ENCODE peak calls at places on chromosomes 11 and 22, in five cellular contexts. One of them, this sample, is unnamed.

GRCh38 chr11:120017582-120017981 is 120.3 kb downstream of the TRIM29 start:
- DNase-seq in H1: no peak
- DNase-seq in tibial nerve: no peak
- DNase-seq in A549: no peak
- DNase-seq in transverse colon: no peak
- DNase-seq in this sample: no peak

GRCh38 chr11:45021692-45022130 is 71.0 kb upstream of the TP53I11 start:
- DNase-seq in A549: no peak
- DNase-seq in tibial nerve: peak
- DNase-seq in H1: no peak
- DNase-seq in transverse colon: peak
- DNase-seq in this sample: peak

GRCh38 chr11:518463-519202 is 11.6 kb upstream of the RNH1 start:
- DNase-seq in transverse colon: peak
- DNase-seq in H1: peak
- DNase-seq in A549: peak
- DNase-seq in tibial nerve: peak
- DNase-seq in this sample: peak

GRCh38 chr11:27723685-27724084 is 23.4 kb upstream of the BDNF start:
- DNase-seq in H1: no peak
- DNase-seq in tibial nerve: no peak
- DNase-seq in A549: no peak
- DNase-seq in transverse colon: no peak
- DNase-seq in this sample: no peak

GRCh38 chr11:19445771-19446170 is 205.0 kb upstream of the E2F8 start:
- DNase-seq in transverse colon: no peak
- DNase-seq in tibial nerve: no peak
- DNase-seq in A549: no peak
- DNase-seq in H1: no peak
- DNase-seq in this sample: no peak

GRCh38 chr11:488579-488978 is 18.5 kb downstream of the RNH1 start:
- DNase-seq in tibial nerve: no peak
- DNase-seq in H1: no peak
- DNase-seq in transverse colon: no peak
- DNase-seq in A549: no peak
- DNase-seq in this sample: no peak

GRCh38 chr22:23218867-23219251 is 38.5 kb downstream of the BCR start:
- DNase-seq in tibial nerve: no peak
- DNase-seq in H1: no peak
- DNase-seq in transverse colon: peak
- DNase-seq in A549: no peak
- DNase-seq in this sample: no peak

GRCh38 chr22:26585104-26585790 is 4.7 kb downstream of the TPST2 start:
- DNase-seq in H1: no peak
- DNase-seq in tibial nerve: no peak
- DNase-seq in A549: no peak
- DNase-seq in transverse colon: no peak
- DNase-seq in this sample: peak

GRCh38 chr11:125100136-125100535 is 11.3 kb downstream of the TMEM218 start:
- DNase-seq in A549: no peak
- DNase-seq in tibial nerve: no peak
- DNase-seq in transverse colon: no peak
- DNase-seq in H1: no peak
- DNase-seq in this sample: no peak

GRCh38 chr11:124930799-124931198 is 5.0 kb downstream of the HEPACAM start:
- DNase-seq in tibial nerve: no peak
- DNase-seq in transverse colon: no peak
- DNase-seq in A549: no peak
- DNase-seq in H1: no peak
- DNase-seq in this sample: no peak

GRCh38 chr11:115659061-115659963 is 155.1 kb upstream of the CADM1 start:
- DNase-seq in A549: no peak
- DNase-seq in tibial nerve: no peak
- DNase-seq in transverse colon: no peak
- DNase-seq in H1: no peak
- DNase-seq in this sample: peak

GRCh38 chr22:36411589-36412258 is 24.0 kb upstream of the MYH9 start:
- DNase-seq in transverse colon: peak
- DNase-seq in tibial nerve: no peak
- DNase-seq in H1: no peak
- DNase-seq in A549: no peak
- DNase-seq in this sample: no peak

GRCh38 chr11:125890447-125891100 is 3.1 kb downstream of the HYLS1 start:
- DNase-seq in H1: no peak
- DNase-seq in transverse colon: no peak
- DNase-seq in tibial nerve: no peak
- DNase-seq in A549: no peak
- DNase-seq in this sample: no peak

GRCh38 chr22:24440270-24440717 is 12.9 kb downstream of the ADORA2A start:
- DNase-seq in transverse colon: no peak
- DNase-seq in A549: no peak
- DNase-seq in H1: no peak
- DNase-seq in tibial nerve: no peak
- DNase-seq in this sample: no peak
- H3K27ac ChIP-seq in transverse colon: no peak
- H3K27ac ChIP-seq in A549: no peak
- H3K27ac ChIP-seq in H1: no peak
- H3K27ac ChIP-seq in tibial nerve: no peak
- H3K27ac ChIP-seq in this sample: no peak

DNA sequence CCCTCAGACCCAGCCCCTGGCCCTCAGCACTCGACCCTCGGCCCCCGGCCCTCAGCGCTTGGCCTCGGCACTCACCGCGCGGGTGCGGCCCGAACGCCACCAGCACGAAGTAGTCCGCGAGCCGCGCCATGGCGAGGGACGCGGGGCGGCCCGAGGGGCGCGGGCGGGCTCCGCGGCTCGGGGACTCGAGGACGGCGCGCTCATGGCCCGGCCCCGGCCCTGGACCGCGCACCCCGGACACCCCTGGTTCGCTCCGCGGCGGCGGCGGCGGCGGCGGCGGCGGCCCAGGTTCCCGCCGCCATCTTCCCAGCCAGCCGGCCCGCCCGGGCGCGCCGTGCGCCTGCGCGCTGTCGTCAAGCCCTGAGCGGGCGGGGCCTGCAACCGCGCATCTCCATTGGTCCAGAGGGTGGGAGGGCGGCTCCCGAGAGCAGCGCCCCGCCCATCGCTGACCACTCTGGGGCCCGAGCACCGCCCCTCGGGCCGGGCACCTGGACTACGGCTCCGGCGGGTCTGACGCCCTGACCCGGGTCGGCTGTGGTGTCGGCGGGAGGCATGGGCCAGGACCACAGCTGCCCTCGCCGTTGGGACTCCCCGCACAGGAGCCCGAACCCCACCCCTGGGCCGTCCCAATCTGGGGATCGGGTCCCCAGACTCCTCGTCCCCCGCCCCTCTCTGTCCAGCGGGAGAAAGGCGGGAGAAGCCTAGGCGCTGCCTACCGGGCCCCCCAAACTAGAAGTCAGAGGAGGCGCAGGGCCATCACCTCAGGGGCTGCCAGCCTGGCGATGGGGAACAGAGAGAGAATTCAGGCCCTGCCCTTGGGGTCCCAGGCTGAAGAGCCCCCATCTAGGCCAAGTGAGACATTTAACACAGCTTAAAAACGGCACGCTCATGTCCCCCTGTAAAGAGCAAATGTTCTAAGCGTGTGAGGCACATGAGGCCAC is at the start of gene SBF1:
- DNase-seq in A549: peak
- DNase-seq in H1: no peak
- DNase-seq in transverse colon: peak
- DNase-seq in tibial nerve: peak
- DNase-seq in this sample: peak
- TF ChIP-seq EP300 in A549: no peak
- TF ChIP-seq EP300 in H1: no peak
- TF ChIP-seq EP300 in transverse colon: no peak
- TF ChIP-seq EP300 in tibial nerve: peak
- TF ChIP-seq EP300 in this sample: no peak

GRCh38 chr22:48894064-48894671 is 933.5 kb downstream of the BRD1 start:
- DNase-seq in H1: no peak
- DNase-seq in tibial nerve: no peak
- DNase-seq in A549: peak
- DNase-seq in transverse colon: no peak
- DNase-seq in this sample: peak
- TF ChIP-seq CTCF in H1: peak
- TF ChIP-seq CTCF in tibial nerve: no peak
- TF ChIP-seq CTCF in A549: no peak
- TF ChIP-seq CTCF in transverse colon: no peak
- TF ChIP-seq CTCF in this sample: no peak

DNA sequence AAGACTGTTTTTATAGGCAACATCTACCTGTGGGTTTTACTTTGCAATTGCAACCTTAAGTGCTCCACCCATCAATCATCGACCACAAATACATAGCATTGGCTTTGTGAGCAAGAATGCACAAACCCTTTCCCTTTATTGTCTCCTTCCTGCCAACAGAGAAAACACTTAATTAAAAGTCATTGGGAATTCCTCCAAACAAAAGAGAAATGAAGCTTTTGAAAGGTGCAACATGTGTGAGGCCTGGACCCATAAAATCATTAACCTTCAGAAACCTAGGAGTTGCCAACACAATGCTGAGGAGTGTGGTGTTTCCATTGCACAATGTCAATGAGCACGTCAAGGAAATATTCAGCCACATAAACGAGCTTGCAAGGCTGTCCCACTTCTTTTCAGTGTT is 223.2 kb downstream of the BLID start:
- DNase-seq in H1: no peak
- DNase-seq in tibial nerve: no peak
- DNase-seq in A549: no peak
- DNase-seq in transverse colon: no peak
- DNase-seq in this sample: no peak
- H3K27ac ChIP-seq in H1: no peak
- H3K27ac ChIP-seq in tibial nerve: no peak
- H3K27ac ChIP-seq in A549: no peak
- H3K27ac ChIP-seq in transverse colon: no peak
- H3K27ac ChIP-seq in this sample: no peak

DNA sequence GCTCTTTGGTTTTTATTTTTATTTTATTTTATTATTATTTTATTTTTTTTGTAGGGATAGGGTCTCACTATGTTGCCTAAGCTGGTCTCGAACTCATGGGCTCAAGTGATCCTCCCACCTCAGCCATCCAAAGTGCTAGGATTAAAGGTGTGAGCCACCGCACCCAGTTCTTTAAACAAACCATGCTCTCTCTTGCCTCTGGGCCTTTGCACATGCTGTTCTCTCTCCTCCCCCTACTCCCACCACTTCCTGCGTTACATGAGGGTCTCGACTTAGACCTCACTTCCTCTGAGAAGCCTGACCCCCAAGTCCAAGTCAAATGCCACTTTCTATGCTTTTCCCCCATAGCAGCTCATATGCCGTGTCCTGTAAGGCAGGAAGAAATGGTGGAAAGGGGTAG is 15.2 kb upstream of the TCF20 start:
- DNase-seq in tibial nerve: no peak
- DNase-seq in H1: no peak
- DNase-seq in transverse colon: no peak
- DNase-seq in A549: no peak
- DNase-seq in this sample: no peak
- TF ChIP-seq EP300 in tibial nerve: no peak
- TF ChIP-seq EP300 in H1: no peak
- TF ChIP-seq EP300 in transverse colon: no peak
- TF ChIP-seq EP300 in A549: no peak
- TF ChIP-seq EP300 in this sample: no peak

GRCh38 chr11:72707032-72707431 is 32.8 kb upstream of the PDE2A start:
- DNase-seq in A549: no peak
- DNase-seq in transverse colon: no peak
- DNase-seq in H1: no peak
- DNase-seq in tibial nerve: no peak
- DNase-seq in this sample: no peak
- TF ChIP-seq CTCF in A549: no peak
- TF ChIP-seq CTCF in transverse colon: no peak
- TF ChIP-seq CTCF in H1: no peak
- TF ChIP-seq CTCF in tibial nerve: no peak
- TF ChIP-seq CTCF in this sample: no peak

DNA sequence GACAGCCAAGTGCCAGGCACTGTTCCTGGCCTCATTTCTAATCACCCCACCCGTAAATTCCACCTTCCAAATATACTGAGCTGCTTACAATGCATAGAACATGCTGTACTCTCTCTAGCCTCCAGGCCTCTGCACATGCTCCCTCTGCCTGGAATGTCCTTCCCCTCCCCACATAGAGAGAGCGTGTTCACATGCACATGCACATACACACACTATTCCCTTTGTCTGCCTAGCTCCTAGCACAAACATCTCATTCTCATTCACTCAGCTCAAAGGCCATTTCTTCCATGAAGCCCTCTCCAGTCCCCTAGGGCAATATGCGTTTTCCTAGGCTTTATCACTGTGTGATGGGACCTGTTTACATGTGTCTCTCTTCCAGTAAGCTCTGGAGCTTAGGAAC is 144.6 kb downstream of the WT1 start:
- DNase-seq in transverse colon: no peak
- DNase-seq in A549: no peak
- DNase-seq in tibial nerve: no peak
- DNase-seq in H1: no peak
- DNase-seq in this sample: no peak
- H3K27ac ChIP-seq in transverse colon: no peak
- H3K27ac ChIP-seq in A549: no peak
- H3K27ac ChIP-seq in tibial nerve: peak
- H3K27ac ChIP-seq in H1: no peak
- H3K27ac ChIP-seq in this sample: no peak

DNA sequence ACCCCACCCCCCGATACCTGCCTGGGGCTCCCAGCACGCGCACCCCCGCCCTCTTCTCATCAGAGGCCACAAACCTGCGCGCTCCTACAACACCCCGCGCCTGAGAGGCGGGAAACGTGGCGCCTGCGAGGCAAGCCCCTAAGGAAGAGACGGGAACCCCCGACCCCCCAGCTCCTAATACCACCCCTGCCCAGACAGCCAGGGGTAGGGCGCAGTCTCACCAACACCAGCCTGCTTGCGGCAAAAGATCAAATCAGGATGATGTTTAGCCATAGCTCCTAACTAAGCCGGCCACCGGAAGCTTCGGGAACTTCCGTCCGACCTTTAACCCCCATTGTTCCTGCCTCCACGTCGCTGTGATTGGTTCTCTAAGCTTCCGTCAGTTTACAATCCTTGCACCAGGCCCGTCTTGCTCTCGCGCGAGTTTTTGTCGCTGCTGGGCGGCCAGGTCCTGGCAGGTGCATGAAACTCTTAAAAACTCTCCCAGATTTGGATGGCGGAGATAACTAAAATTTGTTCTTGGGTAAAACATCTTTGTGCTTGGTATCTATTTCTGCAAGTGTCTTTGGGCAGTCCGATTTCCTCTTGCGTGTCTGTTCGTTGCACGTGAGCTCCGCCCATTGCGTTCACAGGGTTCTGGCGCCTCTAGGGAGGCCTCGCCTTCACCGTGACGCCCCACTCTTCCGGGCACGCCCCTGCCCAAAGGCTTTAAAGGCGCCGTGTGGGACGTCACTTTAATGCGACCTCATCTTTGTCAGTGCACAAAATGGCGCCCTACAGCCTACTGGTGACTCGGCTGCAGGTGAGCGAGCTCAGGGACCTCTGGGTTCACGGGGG is at the start of the genes ACO2 and PHF5A:
- DNase-seq in tibial nerve: peak
- DNase-seq in A549: peak
- DNase-seq in transverse colon: peak
- DNase-seq in H1: peak
- DNase-seq in this sample: peak
- TF ChIP-seq EP300 in tibial nerve: peak
- TF ChIP-seq EP300 in A549: no peak
- TF ChIP-seq EP300 in transverse colon: no peak
- TF ChIP-seq EP300 in H1: no peak
- TF ChIP-seq EP300 in this sample: peak